ENCODE peak calls at places on chromosomes 2 and 18, in four cellular contexts. One of them, this sample, is unnamed.

GRCh38 chr2:185174353-185174752 is 564.3 kb upstream of the FSIP2 start:
- DNase-seq in GM12878: no peak
- DNase-seq in activated CD4-positive, alpha-beta T cell treated with anti-CD3 and anti-CD28 coated beads for 4 hours: no peak
- DNase-seq in transverse colon: no peak
- DNase-seq in this sample: no peak

GRCh38 chr2:8985561-8986326 is 17.7 kb downstream of the MBOAT2 start:
- DNase-seq in GM12878: no peak
- DNase-seq in activated CD4-positive, alpha-beta T cell treated with anti-CD3 and anti-CD28 coated beads for 4 hours: no peak
- DNase-seq in transverse colon: no peak
- DNase-seq in this sample: no peak

GRCh38 chr18:80171190-80171872 is 62.3 kb downstream of the ADNP2 start:
- DNase-seq in GM12878: no peak
- DNase-seq in activated CD4-positive, alpha-beta T cell treated with anti-CD3 and anti-CD28 coated beads for 4 hours: peak
- DNase-seq in transverse colon: peak
- DNase-seq in this sample: peak

GRCh38 chr18:12397793-12398192 is 9.9 kb upstream of the PRELID3A start:
- DNase-seq in GM12878: no peak
- DNase-seq in activated CD4-positive, alpha-beta T cell treated with anti-CD3 and anti-CD28 coated beads for 4 hours: no peak
- DNase-seq in transverse colon: no peak
- DNase-seq in this sample: no peak

GRCh38 chr18:63317982-63318881 is 1.3 kb downstream of the BCL2 start:
- DNase-seq in GM12878: no peak
- DNase-seq in activated CD4-positive, alpha-beta T cell treated with anti-CD3 and anti-CD28 coated beads for 4 hours: peak
- DNase-seq in transverse colon: peak
- DNase-seq in this sample: peak

GRCh38 chr2:118498943-118499342 is 348.5 kb downstream of the EN1 start:
- DNase-seq in GM12878: no peak
- DNase-seq in activated CD4-positive, alpha-beta T cell treated with anti-CD3 and anti-CD28 coated beads for 4 hours: no peak
- DNase-seq in transverse colon: no peak
- DNase-seq in this sample: no peak

GRCh38 chr2:96374211-96374951 is 38.8 kb downstream of the NCAPH start:
- DNase-seq in GM12878: no peak
- DNase-seq in activated CD4-positive, alpha-beta T cell treated with anti-CD3 and anti-CD28 coated beads for 4 hours: no peak
- DNase-seq in transverse colon: peak
- DNase-seq in this sample: no peak

GRCh38 chr2:47509250-47509649 is 106.3 kb downstream of the MSH2 start:
- DNase-seq in GM12878: no peak
- DNase-seq in activated CD4-positive, alpha-beta T cell treated with anti-CD3 and anti-CD28 coated beads for 4 hours: no peak
- DNase-seq in transverse colon: no peak
- DNase-seq in this sample: no peak

GRCh38 chr2:240432820-240433801 is 2.4 kb upstream of the GPC1 start:
- DNase-seq in GM12878: no peak
- DNase-seq in activated CD4-positive, alpha-beta T cell treated with anti-CD3 and anti-CD28 coated beads for 4 hours: no peak
- DNase-seq in transverse colon: peak
- DNase-seq in this sample: peak

GRCh38 chr2:238996331-238997136 is 148.6 kb downstream of the TWIST2 start:
- DNase-seq in GM12878: no peak
- DNase-seq in activated CD4-positive, alpha-beta T cell treated with anti-CD3 and anti-CD28 coated beads for 4 hours: no peak
- DNase-seq in transverse colon: no peak
- DNase-seq in this sample: no peak

GRCh38 chr2:73268368-73268830 is 15.9 kb downstream of the FBXO41 start:
- DNase-seq in GM12878: no peak
- DNase-seq in activated CD4-positive, alpha-beta T cell treated with anti-CD3 and anti-CD28 coated beads for 4 hours: no peak
- DNase-seq in transverse colon: no peak
- DNase-seq in this sample: no peak

GRCh38 chr2:241112046-241112445 is 10.0 kb upstream of the MTERF4 start:
- DNase-seq in GM12878: no peak
- DNase-seq in activated CD4-positive, alpha-beta T cell treated with anti-CD3 and anti-CD28 coated beads for 4 hours: no peak
- DNase-seq in transverse colon: no peak
- DNase-seq in this sample: no peak

GRCh38 chr2:238105506-238106338 is 5.6 kb downstream of the ESPNL start:
- DNase-seq in GM12878: no peak
- DNase-seq in activated CD4-positive, alpha-beta T cell treated with anti-CD3 and anti-CD28 coated beads for 4 hours: no peak
- DNase-seq in transverse colon: peak
- DNase-seq in this sample: peak

GRCh38 chr2:101152195-101153076 is 1.3 kb upstream of the TBC1D8 start:
- DNase-seq in GM12878: peak
- DNase-seq in activated CD4-positive, alpha-beta T cell treated with anti-CD3 and anti-CD28 coated beads for 4 hours: no peak
- DNase-seq in transverse colon: peak
- DNase-seq in this sample: peak

GRCh38 chr2:227010433-227010832 is 153.6 kb downstream of the COL4A4 start:
- DNase-seq in GM12878: no peak
- DNase-seq in activated CD4-positive, alpha-beta T cell treated with anti-CD3 and anti-CD28 coated beads for 4 hours: no peak
- DNase-seq in transverse colon: no peak
- DNase-seq in this sample: no peak

GRCh38 chr2:63692002-63692606 is 103.3 kb downstream of the MDH1 start:
- DNase-seq in GM12878: no peak
- DNase-seq in activated CD4-positive, alpha-beta T cell treated with anti-CD3 and anti-CD28 coated beads for 4 hours: peak
- DNase-seq in transverse colon: no peak
- DNase-seq in this sample: no peak

GRCh38 chr2:239828192-239828972 is 196.8 kb downstream of the NDUFA10 start:
- DNase-seq in GM12878: no peak
- DNase-seq in activated CD4-positive, alpha-beta T cell treated with anti-CD3 and anti-CD28 coated beads for 4 hours: no peak
- DNase-seq in transverse colon: no peak
- DNase-seq in this sample: no peak

GRCh38 chr2:143928184-143928583 is 591.7 kb downstream of the ZEB2 start:
- DNase-seq in GM12878: no peak
- DNase-seq in activated CD4-positive, alpha-beta T cell treated with anti-CD3 and anti-CD28 coated beads for 4 hours: no peak
- DNase-seq in transverse colon: no peak
- DNase-seq in this sample: no peak

GRCh38 chr2:95278051-95278471 is 3.8 kb downstream of the PROM2 start:
- DNase-seq in GM12878: no peak
- DNase-seq in activated CD4-positive, alpha-beta T cell treated with anti-CD3 and anti-CD28 coated beads for 4 hours: no peak
- DNase-seq in transverse colon: no peak
- DNase-seq in this sample: no peak

GRCh38 chr2:17166506-17166905 is 351.7 kb downstream of the RAD51AP2 start:
- DNase-seq in GM12878: no peak
- DNase-seq in activated CD4-positive, alpha-beta T cell treated with anti-CD3 and anti-CD28 coated beads for 4 hours: no peak
- DNase-seq in transverse colon: no peak
- DNase-seq in this sample: no peak

GRCh38 chr18:64653068-64653467 is 504.2 kb upstream of the LINC00305 start:
- DNase-seq in GM12878: no peak
- DNase-seq in activated CD4-positive, alpha-beta T cell treated with anti-CD3 and anti-CD28 coated beads for 4 hours: no peak
- DNase-seq in transverse colon: no peak
- DNase-seq in this sample: no peak

GRCh38 chr2:235045973-235046343 is 94.1 kb downstream of the SH3BP4 start:
- DNase-seq in GM12878: no peak
- DNase-seq in activated CD4-positive, alpha-beta T cell treated with anti-CD3 and anti-CD28 coated beads for 4 hours: no peak
- DNase-seq in transverse colon: no peak
- DNase-seq in this sample: no peak

This sample was measured in GM06990.